ENCODE peak calls at places on chromosomes 3 and 15, in four cellular contexts. Z is HCT116, U is HepG2, J is SK-N-SH. Y is an unnamed sample.
A peak's percentile ranks its signal among the peaks of the same experiment; 100 is the strongest.

GRCh38 chr3:183817639-183818038 is 7.7 kb downstream of the MAP6D1 start:
- DNase-seq in Z (no peak), J (no peak), U (no peak), Y (no peak)

GRCh38 chr3:19147905-19148767 is at the start of gene KCNH8:
- DNase-seq in U (no peak), Z (no peak), J (peak; percentile 81), Y (peak; percentile 20)

GRCh38 chr3:72818092-72818721 is 30.0 kb downstream of the SHQ1 start:
- DNase-seq in U (no peak), J (peak; percentile 54), Z (peak; percentile 4), Y (peak; percentile 12)

GRCh38 chr15:84826369-84826823 is 9.2 kb downstream of the ALPK3 start:
- DNase-seq in Z (peak; percentile 56), J (no peak), U (peak; percentile 48), Y (peak; percentile 72)

GRCh38 chr3:45498532-45498931 is 96.0 kb upstream of the LIMD1 start:
- DNase-seq in J (no peak), Z (no peak), U (no peak), Y (no peak)

GRCh38 chr15:101006931-101007687 is 88.0 kb downstream of the LRRK1 start:
- DNase-seq in U (peak; percentile 68), Z (peak; percentile 53), J (peak; percentile 87), Y (peak; percentile 89)

GRCh38 chr3:186024210-186024609 is 84.7 kb downstream of the ETV5 start:
- DNase-seq in J (no peak), Z (no peak), U (no peak), Y (no peak)

GRCh38 chr3:187909871-187910270 is 164.6 kb upstream of the BCL6 start:
- DNase-seq in U (no peak), J (no peak), Z (no peak), Y (no peak)

GRCh38 chr3:165854696-165855095 is 17.5 kb upstream of the BCHE start:
- DNase-seq in J (peak; percentile 11), U (peak; percentile 1), Z (no peak), Y (peak; percentile 13)

GRCh38 chr3:186609247-186609868 is 3.5 kb upstream of the AHSG start:
- DNase-seq in U (no peak), J (no peak), Z (peak; percentile 41), Y (peak; percentile 35)

GRCh38 chr15:81222007-81222406 is 25.3 kb downstream of the IL16 start:
- DNase-seq in Z (no peak), U (no peak), J (no peak), Y (peak; percentile 14)

GRCh38 chr3:122299872-122300460 is 25.1 kb upstream of the CSTA start:
- DNase-seq in J (peak; percentile 24), U (peak; percentile 33), Z (peak; percentile 15), Y (peak; percentile 29)

GRCh38 chr3:15205934-15206661 is at the start of gene CAPN7:
- DNase-seq in Z (peak; percentile 85), J (peak; percentile 98), U (peak; percentile 85), Y (peak; percentile 98)

GRCh38 chr15:92800013-92800412 is 100.1 kb upstream of the CHD2 start:
- DNase-seq in U (no peak), J (no peak), Z (no peak), Y (no peak)
- TF ChIP-seq ELF1 in U (no peak), J (no peak), Z (no peak), Y (no peak)

GRCh38 chr3:172697558-172697957 is 13.3 kb downstream of the NCEH1 start:
- DNase-seq in J (no peak), Z (no peak), U (peak; percentile 28), Y (no peak)

GRCh38 chr3:172701056-172701455 is 9.8 kb downstream of the NCEH1 start:
- DNase-seq in U (no peak), Z (no peak), J (no peak), Y (no peak)

GRCh38 chr3:172699070-172699469 is 11.8 kb downstream of the NCEH1 start:
- DNase-seq in J (no peak), U (no peak), Z (no peak), Y (no peak)

GRCh38 chr3:172696357-172696756 is 14.5 kb downstream of the NCEH1 start:
- DNase-seq in Z (no peak), U (peak; percentile 93), J (no peak), Y (no peak)

DNA sequence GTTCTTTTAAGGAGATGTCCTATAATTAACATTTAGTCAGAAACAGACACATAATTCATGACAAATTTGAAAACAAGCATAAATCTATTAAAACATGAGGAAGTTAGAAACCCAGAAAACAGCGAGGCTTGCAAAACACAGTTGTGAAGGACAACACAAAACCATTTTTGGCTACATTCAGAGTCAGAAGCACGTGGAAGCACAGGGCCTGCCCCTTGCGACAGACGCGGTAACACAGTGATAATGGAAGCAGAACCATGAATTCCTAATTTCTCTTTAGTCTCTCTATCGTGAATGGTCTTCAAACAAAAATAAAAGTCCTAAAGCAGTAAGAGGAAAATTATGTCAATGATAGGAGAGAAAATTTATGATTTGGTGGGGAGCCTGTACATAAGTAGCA is 12.2 kb downstream of the NCEH1 start:
- DNase-seq in Z (no peak), U (no peak), J (no peak), Y (no peak)
- TF ChIP-seq YY1 in Z (no peak), U (no peak), J (no peak), Y (no peak)

DNA sequence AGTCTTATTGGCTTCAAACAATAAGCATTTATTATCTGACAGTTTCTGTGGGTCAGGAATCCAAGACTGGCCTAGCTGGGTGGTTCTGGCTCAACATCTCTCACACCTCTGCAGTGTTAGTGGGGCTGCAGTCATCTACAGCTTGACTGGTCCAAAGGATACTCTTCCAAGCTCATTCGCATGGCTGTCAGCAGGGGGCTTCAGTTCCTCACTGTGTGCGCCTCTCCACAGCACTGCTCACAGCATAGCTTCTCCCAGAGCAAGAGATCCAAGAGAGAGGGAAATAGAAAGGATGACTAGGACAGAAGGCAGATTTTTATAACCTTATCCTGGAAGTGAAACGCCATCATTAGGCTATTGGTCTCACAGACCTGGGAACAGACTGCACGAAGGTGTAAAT is 64.2 kb downstream of the MAGI1 start:
- DNase-seq in J (no peak), U (no peak), Z (no peak), Y (no peak)
- TF ChIP-seq ZBTB33 in J (no peak), U (no peak), Z (no peak), Y (no peak)

GRCh38 chr3:23365066-23365465 is 161.9 kb downstream of the UBE2E2 start:
- DNase-seq in J (no peak), U (no peak), Z (no peak), Y (no peak)
- TF ChIP-seq ELF1 in J (no peak), U (no peak), Z (no peak), Y (no peak)

DNA sequence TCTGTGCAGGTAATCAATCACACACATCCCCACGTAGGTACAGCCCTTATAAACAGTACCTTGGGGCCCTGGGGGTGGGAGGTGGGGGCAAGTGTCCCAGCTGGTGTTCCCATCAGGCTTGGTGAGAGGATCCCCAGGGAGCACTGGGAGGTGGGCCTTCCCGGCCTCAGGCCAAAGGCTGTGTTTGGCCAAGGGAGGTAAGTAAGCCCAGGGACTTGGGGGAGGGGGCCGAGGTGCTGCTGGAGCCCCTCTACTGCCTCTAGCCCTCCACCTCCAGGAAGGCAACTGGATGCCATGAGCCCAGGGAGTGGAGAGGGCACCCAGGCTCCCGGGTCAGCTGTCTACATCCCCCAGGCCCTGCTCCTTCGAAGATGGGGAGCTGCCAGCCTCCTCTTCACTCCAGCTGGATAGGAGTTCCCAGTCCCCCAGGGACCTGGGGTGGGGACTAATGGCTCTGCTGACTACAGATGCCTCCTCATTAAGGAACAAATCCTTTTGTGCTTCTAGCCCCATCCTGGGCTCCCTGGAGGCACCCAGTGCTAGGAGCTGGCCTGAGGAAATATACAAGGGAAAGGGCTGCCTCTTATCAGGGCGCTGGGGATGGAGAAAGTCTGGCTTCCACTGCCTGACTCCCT is 33.1 kb downstream of the RNU5B-1 start:
- DNase-seq in J (peak; percentile 39), Z (no peak), U (no peak), Y (no peak)
- TF ChIP-seq YY1 in J (no peak), Z (no peak), U (no peak), Y (no peak)

GRCh38 chr3:180390313-180390712 is 211.7 kb upstream of the TTC14 start:
- DNase-seq in Z (no peak), J (no peak), U (no peak), Y (no peak)

DNA sequence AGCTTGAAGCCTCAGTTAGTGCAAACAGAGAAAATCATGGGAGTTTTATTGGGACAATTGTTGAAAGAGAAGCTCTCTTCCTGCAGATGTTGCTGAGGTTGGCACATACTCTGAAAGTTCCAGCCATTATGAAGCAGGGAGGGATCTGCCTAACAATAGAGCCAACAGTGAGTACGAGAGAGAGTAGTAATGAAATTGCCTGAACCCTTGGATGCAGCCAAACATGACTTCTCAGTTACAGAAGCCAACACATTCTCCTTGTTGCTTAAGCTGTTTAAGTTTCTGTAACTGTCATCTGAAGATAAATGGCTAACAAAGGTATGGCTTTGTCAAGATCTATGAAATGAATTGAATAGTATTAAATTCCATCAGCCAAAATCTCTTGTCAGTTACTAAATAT is 211.0 kb upstream of the TTC14 start:
- DNase-seq in Z (no peak), U (no peak), J (no peak), Y (no peak)
- TF ChIP-seq ZBTB33 in Z (no peak), U (no peak), J (no peak), Y (no peak)